ENCODE peak calls at places on chromosomes 5 and 9, in four cellular contexts. W, U, D and N are unnamed samples.

GRCh38 chr5:1300581-1301083 is 5.8 kb upstream of the TERT start:
- DNase-seq in W (no peak), U (no peak), D (no peak), N (no peak)

GRCh38 chr5:97162045-97162444 is 19.6 kb upstream of the LIX1 start:
- DNase-seq in W (peak), U (peak), D (peak), N (peak)

GRCh38 chr9:108108802-108109448 is 619.4 kb upstream of the KLF4 start:
- DNase-seq in W (no peak), U (no peak), D (peak), N (no peak)

GRCh38 chr5:148559461-148559860 is 94.9 kb downstream of the HTR4 start:
- DNase-seq in W (no peak), U (no peak), D (no peak), N (peak)

GRCh38 chr5:141681695-141682641 is at the start of gene ARAP3:
- DNase-seq in W (peak), U (no peak), D (peak), N (peak)

GRCh38 chr5:124806026-124806856 is 59.8 kb upstream of the ZNF608 start:
- DNase-seq in W (peak), U (no peak), D (peak), N (peak)

GRCh38 chr9:13957089-13957488 is 356.9 kb downstream of the NFIB start:
- DNase-seq in W (no peak), U (no peak), D (no peak), N (no peak)

GRCh38 chr5:137344723-137345322 is 154.3 kb downstream of the SPOCK1 start:
- DNase-seq in W (peak), U (peak), D (peak), N (peak)

GRCh38 chr9:34575775-34576592 is 13.5 kb downstream of the CNTFR start:
- DNase-seq in W (no peak), U (no peak), D (no peak), N (no peak)

GRCh38 chr5:171913987-171914273 is 92.5 kb downstream of the FBXW11 start:
- DNase-seq in W (no peak), U (no peak), D (peak), N (no peak)

GRCh38 chr9:135581636-135582426 is 20.3 kb downstream of the PAEP start:
- DNase-seq in W (no peak), U (no peak), D (no peak), N (no peak)

GRCh38 chr5:76406014-76406413 is 2.9 kb downstream of the IQGAP2 start:
- DNase-seq in W (no peak), U (no peak), D (no peak), N (no peak)

GRCh38 chr9:98453589-98454311 is 198.3 kb upstream of the TBC1D2 start:
- DNase-seq in W (no peak), U (no peak), D (peak), N (peak)

GRCh38 chr5:40796487-40796889 is 1.7 kb downstream of the PRKAA1 start:
- DNase-seq in W (no peak), U (no peak), D (peak), N (peak)

GRCh38 chr9:128495804-128496417 is 8.6 kb upstream of the GLE1 start:
- DNase-seq in W (no peak), U (no peak), D (peak), N (no peak)

GRCh38 chr9:121073038-121073437 is 1.7 kb upstream of the CNTRL start:
- DNase-seq in W (no peak), U (no peak), D (peak), N (peak)

GRCh38 chr9:99905833-99906402 is 536 bp upstream of the STX17 start:
- DNase-seq in W (no peak), U (no peak), D (peak), N (peak)

GRCh38 chr5:154087260-154087659 is 48.5 kb downstream of the MFAP3 start:
- DNase-seq in W (no peak), U (no peak), D (peak), N (peak)

GRCh38 chr9:80797427-80797825 is 891.9 kb downstream of the TLE1 start:
- DNase-seq in W (no peak), U (no peak), D (no peak), N (no peak)

GRCh38 chr9:22030101-22030598 is 21.0 kb upstream of the CDKN2B start:
- DNase-seq in W (no peak), U (no peak), D (peak), N (no peak)

GRCh38 chr9:136854113-136854841 is 2.1 kb downstream of the MAMDC4 start:
- DNase-seq in W (no peak), U (no peak), D (no peak), N (no peak)

GRCh38 chr9:133942206-133942975 is 49.7 kb downstream of the VAV2 start:
- DNase-seq in W (no peak), U (no peak), D (no peak), N (no peak)

GRCh38 chr5:168881427-168882149 is 302.4 kb upstream of the PANK3 start:
- DNase-seq in W (peak), U (no peak), D (no peak), N (no peak)

GRCh38 chr9:126534431-126535186 is 79.1 kb upstream of the LMX1B start:
- DNase-seq in W (no peak), U (no peak), D (no peak), N (no peak)

GRCh38 chr5:159504106-159504856 is 174.0 kb upstream of the IL12B start:
- DNase-seq in W (no peak), U (no peak), D (peak), N (peak)

GRCh38 chr5:32780508-32780919 is 69.4 kb downstream of the NPR3 start:
- DNase-seq in W (no peak), U (no peak), D (no peak), N (peak)

GRCh38 chr9:116576386-116576785 is 110.7 kb upstream of the TRIM32 start:
- DNase-seq in W (no peak), U (no peak), D (no peak), N (no peak)

DNA sequence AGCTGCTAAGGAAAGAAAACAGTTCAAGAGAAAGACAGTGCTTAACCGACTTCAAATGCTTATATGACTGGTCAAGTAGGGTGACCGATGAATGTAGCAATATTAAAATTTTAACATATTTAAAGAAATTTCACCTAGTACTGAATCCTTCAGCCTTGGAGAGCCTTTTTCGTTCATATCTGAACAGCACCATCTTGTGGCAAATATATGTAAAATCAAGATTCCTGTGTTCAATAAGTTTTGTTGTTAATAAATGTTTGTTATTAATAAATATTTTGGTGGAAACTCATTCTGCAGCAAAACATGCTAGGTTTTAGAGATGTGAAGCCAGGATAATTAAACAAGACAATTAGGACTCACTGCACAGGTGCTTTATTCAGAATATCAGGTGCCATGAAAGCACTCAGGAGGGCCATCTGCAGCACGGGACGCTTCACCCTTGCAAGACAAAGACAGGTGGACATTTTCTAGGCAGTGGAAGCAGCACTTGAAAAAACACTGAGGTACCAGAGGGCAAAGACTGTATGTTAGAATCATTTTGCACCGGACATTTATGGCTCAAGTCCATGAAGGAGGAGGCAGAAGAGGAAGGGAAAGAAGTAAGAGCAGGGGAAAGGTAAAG is 15.6 kb downstream of the TICAM2 start:
- DNase-seq in W (no peak), U (no peak), D (peak), N (peak)
- TF ChIP-seq CTCF in W (peak), U (peak), D (peak), N (peak)

GRCh38 chr5:17619353-17619752 is 9.2 kb downstream of the TAF11L12 start:
- DNase-seq in W (no peak), U (no peak), D (no peak), N (peak)

GRCh38 chr5:17625686-17626085 is 6.2 kb upstream of the TAF11L13 start:
- DNase-seq in W (no peak), U (no peak), D (no peak), N (no peak)

GRCh38 chr5:17614872-17615605 is 4.8 kb downstream of the TAF11L12 start:
- DNase-seq in W (no peak), U (no peak), D (no peak), N (no peak)

GRCh38 chr5:17620627-17621026 is 10.4 kb downstream of the TAF11L12 start:
- DNase-seq in W (no peak), U (peak), D (no peak), N (no peak)
- TF ChIP-seq CTCF in W (peak), U (no peak), D (no peak), N (no peak)

GRCh38 chr5:138457532-138458275 is 7.6 kb upstream of the EGR1 start:
- DNase-seq in W (no peak), U (no peak), D (no peak), N (no peak)
- TF ChIP-seq CTCF in W (no peak), U (no peak), D (no peak), N (no peak)

DNA sequence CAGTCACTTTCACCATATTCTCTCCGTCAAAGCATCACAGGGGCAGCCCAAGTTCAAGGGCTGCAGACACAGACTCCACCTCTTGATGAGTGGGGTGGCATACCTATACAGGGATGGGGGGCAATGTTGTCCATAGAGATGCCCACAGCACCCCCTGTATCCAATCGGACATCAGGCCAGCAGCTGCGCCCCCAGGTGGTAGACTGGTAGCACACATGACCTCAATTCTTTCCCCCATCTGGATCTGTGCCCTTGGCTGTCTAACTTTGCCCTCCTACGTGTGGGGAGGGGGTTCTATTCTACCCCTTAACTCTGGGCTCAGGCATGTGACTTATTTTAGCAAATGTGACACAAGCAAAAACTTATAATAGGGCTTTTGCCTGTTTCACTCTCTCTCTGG is 84.0 kb upstream of the SLC25A48 start:
- DNase-seq in W (no peak), U (no peak), D (no peak), N (peak)
- TF ChIP-seq CTCF in W (peak), U (no peak), D (peak), N (peak)

GRCh38 chr5:61301820-61302563 is 30.1 kb upstream of the ZSWIM6 start:
- DNase-seq in W (no peak), U (no peak), D (peak), N (peak)

GRCh38 chr5:61298580-61298979 is 33.5 kb upstream of the ZSWIM6 start:
- DNase-seq in W (no peak), U (no peak), D (no peak), N (peak)

GRCh38 chr5:61299254-61299653 is 32.8 kb upstream of the ZSWIM6 start:
- DNase-seq in W (no peak), U (no peak), D (no peak), N (peak)

GRCh38 chr5:61303348-61303747 is 28.7 kb upstream of the ZSWIM6 start:
- DNase-seq in W (no peak), U (peak), D (no peak), N (no peak)

GRCh38 chr5:61301345-61301744 is 30.7 kb upstream of the ZSWIM6 start:
- DNase-seq in W (no peak), U (no peak), D (peak), N (no peak)
- TF ChIP-seq CTCF in W (no peak), U (no peak), D (peak), N (no peak)